ENCODE peak calls at places on chromosomes 7 and 10, in nine cellular contexts. R is stimulated activated CD4-positive, alpha-beta T cell treated with anti-CD3 and anti-CD28 coated beads, Interleukin-12 subunit alpha, Interleukin-12 subunit beta, amount 100 ng/mL, for 24 hours; V is GM12865; X is EH; K is Caki2; T is PC-3; P is GM23248; M is GM13977; S is RWPE1. B is an unnamed sample.

GRCh38 chr7:36145686-36146085 is 7.4 kb upstream of the EEPD1 start:
- DNase-seq in S (no peak), P (no peak), V (no peak), X (no peak), R (no peak), K (no peak), T (no peak), M (no peak), B (no peak)

GRCh38 chr10:79246209-79246581 is 101.1 kb upstream of the PPIF start:
- DNase-seq in M (no peak), T (no peak), V (peak; percentile 46), R (no peak), X (no peak), K (no peak), S (no peak), P (peak; percentile 84), B (no peak)

GRCh38 chr7:88758355-88759215 is 915 bp upstream of the ZNF804B start:
- DNase-seq in P (peak; percentile 52), S (no peak), K (peak; percentile 15), T (peak; percentile 6), V (no peak), R (no peak), M (peak; percentile 17), X (peak; percentile 1), B (no peak)

GRCh38 chr10:14391342-14391741 is 60.6 kb upstream of the FRMD4A start:
- DNase-seq in M (no peak), X (no peak), T (no peak), R (no peak), S (no peak), P (no peak), K (no peak), V (no peak), B (no peak)

GRCh38 chr10:73399054-73399453 is 14.8 kb downstream of the ANXA7 start:
- DNase-seq in V (no peak), T (no peak), R (no peak), P (no peak), M (no peak), K (no peak), S (no peak), X (no peak), B (no peak)

GRCh38 chr7:117061751-117062150 is 108.5 kb downstream of the ST7 start:
- DNase-seq in T (peak; percentile 54), S (no peak), P (peak; percentile 48), M (no peak), R (no peak), V (no peak), X (peak; percentile 65), K (no peak), B (no peak)

GRCh38 chr10:110074986-110075664 is 67.3 kb downstream of the ADD3 start:
- DNase-seq in T (peak; percentile 35), V (no peak), P (peak; percentile 87), X (peak; percentile 89), M (no peak), K (no peak), R (no peak), S (peak; percentile 45), B (no peak)

GRCh38 chr7:40324889-40325288 is 190.1 kb downstream of the SUGCT start:
- DNase-seq in R (no peak), K (peak; percentile 27), T (no peak), M (no peak), S (no peak), X (peak; percentile 86), P (no peak), V (no peak), B (no peak)

GRCh38 chr7:18768256-18768655 is 272.7 kb downstream of the HDAC9 start:
- DNase-seq in M (no peak), S (no peak), K (no peak), P (peak; percentile 54), T (no peak), R (no peak), X (peak; percentile 82), V (no peak), B (no peak)

GRCh38 chr7:111855161-111855841 is 293.0 kb upstream of the IMMP2L start:
- DNase-seq in V (peak; percentile 59), P (peak; percentile 85), S (peak; percentile 27), M (peak; percentile 38), X (peak; percentile 75), T (peak; percentile 62), K (peak; percentile 44), R (no peak), B (no peak)

GRCh38 chr10:79286318-79286951 is 60.8 kb upstream of the PPIF start:
- DNase-seq in T (no peak), K (no peak), S (peak; percentile 60), P (peak; percentile 30), M (peak; percentile 95), R (peak; percentile 64), X (peak; percentile 49), V (peak; percentile 98), B (peak; percentile 91)

GRCh38 chr10:63466168-63466935 is 575 bp upstream of the JMJD1C start:
- DNase-seq in M (peak; percentile 55), S (peak; percentile 49), R (peak; percentile 15), T (peak; percentile 79), P (peak; percentile 79), K (peak; percentile 75), V (peak; percentile 57), X (peak; percentile 69), B (peak; percentile 12)

GRCh38 chr7:128737867-128738390 is 1.2 kb upstream of the CALU start:
- DNase-seq in X (peak; percentile 90), R (no peak), K (peak; percentile 38), S (peak; percentile 52), P (peak; percentile 94), T (peak; percentile 83), M (no peak), V (no peak), B (no peak)

GRCh38 chr7:159040146-159040545 is 104.5 kb downstream of the VIPR2 start:
- DNase-seq in K (no peak), R (no peak), T (no peak), V (no peak), X (no peak), S (no peak), M (no peak), P (no peak), B (no peak)

GRCh38 chr7:129561677-129562424 is 49.7 kb upstream of the NRF1 start:
- DNase-seq in K (no peak), T (no peak), S (no peak), M (no peak), R (no peak), X (no peak), P (no peak), V (no peak), B (no peak)

GRCh38 chr7:135930565-135931423 is 46.4 kb downstream of the MTPN start:
- DNase-seq in X (peak; percentile 87), S (no peak), V (no peak), M (no peak), R (no peak), K (peak; percentile 53), T (peak; percentile 27), P (peak; percentile 93), B (no peak)

GRCh38 chr7:28957822-28958234 is 302 bp downstream of the TRIL start:
- DNase-seq in P (peak; percentile 51), V (no peak), K (no peak), T (no peak), X (peak; percentile 21), R (no peak), M (peak; percentile 45), S (no peak), B (no peak)

GRCh38 chr10:70404906-70405824 is 1.2 kb downstream of the EIF4EBP2 start:
- DNase-seq in R (no peak), K (peak; percentile 69), T (peak; percentile 94), M (peak; percentile 66), P (peak; percentile 97), X (peak; percentile 97), V (peak; percentile 74), S (peak; percentile 86), B (peak; percentile 15)

GRCh38 chr7:76330673-76331072 is 28.1 kb downstream of the YWHAG start:
- DNase-seq in V (no peak), R (no peak), P (no peak), T (no peak), S (no peak), M (no peak), K (no peak), X (no peak), B (no peak)

GRCh38 chr7:50530771-50531170 is 34.4 kb downstream of the DDC start:
- DNase-seq in T (no peak), X (no peak), R (no peak), S (no peak), P (no peak), V (no peak), K (no peak), M (no peak), B (no peak)

GRCh38 chr7:50367098-50367497 is 62.6 kb downstream of the IKZF1 start:
- DNase-seq in S (no peak), X (no peak), M (no peak), T (no peak), P (no peak), R (no peak), K (no peak), V (no peak), B (no peak)

GRCh38 chr7:138254444-138254843 is 178.2 kb downstream of the AKR1D1 start:
- DNase-seq in M (no peak), S (no peak), K (no peak), X (no peak), P (no peak), R (no peak), V (no peak), T (no peak), B (no peak)

GRCh38 chr10:93478873-93479272 is 3.3 kb downstream of the MYOF start:
- DNase-seq in K (no peak), T (no peak), V (no peak), R (no peak), S (no peak), P (no peak), X (no peak), M (no peak), B (no peak)

GRCh38 chr10:47049056-47049851 is 138.0 kb downstream of the PTPN20 start:
- DNase-seq in S (no peak), P (no peak), M (no peak), T (no peak), K (no peak), V (no peak), R (no peak), X (no peak), B (no peak)

GRCh38 chr7:75971961-75972763 is 22.2 kb downstream of the TMEM120A start:
- DNase-seq in R (no peak), K (no peak), S (no peak), P (peak; percentile 55), V (no peak), T (no peak), X (no peak), M (no peak), B (no peak)

GRCh38 chr7:103132995-103133688 is 15.8 kb downstream of the NAPEPLD start:
- DNase-seq in R (no peak), S (no peak), V (no peak), T (no peak), K (no peak), X (no peak), M (no peak), P (no peak), B (no peak)

GRCh38 chr10:133273534-133274143 is 3.0 kb downstream of the ADAM8 start:
- DNase-seq in R (no peak), V (no peak), K (no peak), S (no peak), M (no peak), P (no peak), X (no peak), T (no peak), B (no peak)

B was measured in naive thymus-derived CD8-positive, alpha-beta T cell.